ENCODE peak calls at places on chromosomes 2 and 18, in nine cellular contexts. G is suprapubic skin, C is testis, M is tibial nerve, B is ovary, E is HCT116, K is IMR-90, W is HepG2, Y is heart left ventricle. O is an unnamed sample.

GRCh38 chr2:128793414-128793813 is 474.7 kb upstream of the HS6ST1 start:
- DNase-seq in E (no peak), B (no peak), Y (no peak), G (no peak), M (no peak), K (no peak), C (no peak), W (no peak), O (no peak)

GRCh38 chr2:221675509-221675908 is 103.4 kb upstream of the EPHA4 start:
- DNase-seq in G (no peak), M (no peak), K (no peak), E (no peak), Y (no peak), C (no peak), W (no peak), B (no peak), O (no peak)

GRCh38 chr2:136056077-136056688 is 61.8 kb downstream of the CXCR4 start:
- DNase-seq in G (no peak), C (no peak), Y (no peak), B (no peak), W (no peak), E (no peak), K (no peak), M (no peak), O (no peak)

GRCh38 chr2:75415141-75415540 is 145.6 kb downstream of the EVA1A start:
- DNase-seq in W (no peak), B (no peak), G (no peak), C (no peak), Y (no peak), M (no peak), E (no peak), K (no peak), O (no peak)

GRCh38 chr2:201984333-201984732 is 49.3 kb upstream of the FZD7 start:
- DNase-seq in W (no peak), B (no peak), C (no peak), Y (no peak), E (no peak), M (no peak), G (no peak), K (no peak), O (no peak)

GRCh38 chr2:97766567-97766966 is 53.2 kb downstream of the ZAP70 start:
- DNase-seq in E (no peak), W (no peak), M (no peak), K (no peak), G (no peak), C (peak; percentile 67), B (no peak), Y (peak; percentile 56), O (no peak)

GRCh38 chr2:205700331-205701132 is 18.2 kb downstream of the NRP2 start:
- DNase-seq in G (no peak), C (peak; percentile 30), B (peak; percentile 57), Y (no peak), E (no peak), W (peak; percentile 89), M (no peak), K (peak; percentile 90), O (peak; percentile 28)

GRCh38 chr2:219527472-219527871 is 13.2 kb downstream of the ASIC4 start:
- DNase-seq in W (no peak), K (no peak), M (no peak), G (no peak), B (no peak), Y (no peak), C (no peak), E (no peak), O (no peak)

GRCh38 chr2:103445356-103445755 is 683.5 kb downstream of the TMEM182 start:
- DNase-seq in W (no peak), B (no peak), M (no peak), K (no peak), E (no peak), G (no peak), C (no peak), Y (no peak), O (no peak)

GRCh38 chr18:73660931-73661330 is 486.7 kb downstream of the FBXO15 start:
- DNase-seq in M (no peak), W (no peak), K (no peak), E (no peak), C (no peak), B (no peak), G (no peak), Y (no peak), O (no peak)

GRCh38 chr2:213219816-213220215 is 64.4 kb upstream of the SPAG16 start:
- DNase-seq in B (no peak), C (no peak), E (no peak), K (peak; percentile 23), Y (no peak), W (no peak), M (no peak), G (no peak), O (no peak)

GRCh38 chr2:156437272-156437671 is 1.1 kb downstream of the GPD2 start:
- DNase-seq in Y (no peak), E (no peak), M (peak; percentile 34), G (peak; percentile 78), W (no peak), C (no peak), B (no peak), K (peak; percentile 43), O (peak; percentile 30)

GRCh38 chr2:200486529-200486928 is 23.3 kb downstream of the KCTD18 start:
- DNase-seq in W (no peak), E (no peak), C (no peak), K (peak; percentile 51), M (no peak), G (no peak), Y (no peak), B (no peak), O (no peak)

DNA sequence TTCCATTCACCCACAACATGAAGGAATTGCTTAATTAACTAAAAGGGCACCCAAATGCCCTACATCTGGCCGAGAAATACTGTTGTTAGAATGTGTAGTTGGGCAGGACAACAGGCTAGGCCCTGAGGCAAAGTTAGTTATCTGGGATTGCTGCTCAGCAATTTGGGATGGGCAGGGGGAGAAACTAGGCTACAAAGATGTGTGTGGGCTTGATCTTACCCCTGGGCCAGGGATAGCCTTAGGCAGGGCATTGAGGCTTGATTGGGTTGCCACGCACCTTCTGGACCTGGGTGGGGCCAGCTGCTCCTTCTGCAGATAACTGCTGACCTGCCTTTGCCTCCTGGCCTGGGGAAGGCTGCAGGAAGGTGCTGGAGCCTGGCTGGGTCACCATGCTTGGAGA is 9.4 kb downstream of the IL18RAP start:
- DNase-seq in C (no peak), M (no peak), W (no peak), G (no peak), E (no peak), Y (no peak), K (no peak), B (no peak), O (no peak)
- H3K4me3 ChIP-seq in C (no peak overlapping the region), M (no peak overlapping the region), W (no peak overlapping the region), G (no peak overlapping the region), E (no peak overlapping the region), Y (no peak overlapping the region), K (no peak overlapping the region), B (no peak overlapping the region), O (no peak overlapping the region)

DNA sequence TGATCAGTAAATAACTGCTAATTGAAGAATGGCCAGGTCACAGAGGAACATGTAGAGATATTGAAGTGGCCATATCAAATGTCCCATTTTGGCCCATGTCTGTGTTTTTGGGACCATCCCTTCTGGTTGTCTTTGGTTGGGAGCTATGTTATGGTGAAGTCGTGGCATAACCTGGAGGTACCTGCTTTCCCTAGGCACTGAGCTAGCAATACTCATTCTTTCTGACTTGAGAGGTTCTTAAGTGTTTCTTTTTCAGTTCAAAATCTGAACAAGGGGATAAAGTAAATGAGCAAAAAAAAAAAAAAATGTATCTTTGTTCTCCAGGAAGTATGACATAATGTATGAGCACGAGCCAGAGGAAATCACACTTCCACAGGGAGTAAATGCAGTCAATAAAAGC is 125.2 kb downstream of the SPHKAP start:
- DNase-seq in G (no peak), W (no peak), Y (no peak), M (no peak), B (no peak), C (no peak), K (no peak), E (no peak), O (no peak)
- TF ChIP-seq POLR2A in G (no peak), W (no peak), Y (no peak), M (no peak), B (no peak), C (no peak), K (no peak), E (no peak), O (no peak)

DNA sequence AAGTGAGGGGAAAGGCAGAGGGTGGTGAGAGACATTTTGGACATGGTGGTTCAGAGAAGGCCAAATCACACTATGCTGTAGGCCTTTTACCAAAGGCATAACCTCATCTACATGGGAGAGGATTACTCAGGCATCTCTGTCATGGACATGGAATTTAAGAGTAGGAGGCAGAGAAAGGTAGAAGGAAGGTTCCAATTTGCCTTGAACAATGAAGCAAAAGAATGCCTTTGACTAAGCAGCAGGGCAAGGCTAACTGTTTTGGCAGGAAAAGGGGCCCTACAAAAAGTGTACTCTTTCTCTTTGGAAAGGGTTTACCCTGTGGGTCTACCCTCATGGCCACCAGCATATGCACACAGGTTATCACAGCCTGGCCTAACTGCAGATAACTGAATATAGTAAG is 45.6 kb upstream of the RNU4ATAC start:
- DNase-seq in G (no peak), C (no peak), M (no peak), Y (no peak), K (peak; percentile 84), E (no peak), W (no peak), B (no peak), O (no peak)
- H3K27me3 ChIP-seq in G (no peaks in the 10 kb centered on the region), C (no peaks in the 10 kb centered on the region), M (no peaks in the 10 kb centered on the region), Y (no peaks in the 10 kb centered on the region), K (no peaks in the 10 kb centered on the region), E (no peaks in the 10 kb centered on the region), W (no peaks in the 10 kb centered on the region), B (no peaks in the 10 kb centered on the region), O (no peaks in the 10 kb centered on the region)

GRCh38 chr2:54672587-54673456 is 50.6 kb upstream of the EML6 start:
- DNase-seq in E (no peak), W (no peak), C (no peak), G (no peak), K (no peak), Y (no peak), M (no peak), B (no peak), O (peak; percentile 28)

GRCh38 chr2:54675738-54676137 is 47.7 kb upstream of the EML6 start:
- DNase-seq in E (no peak), W (no peak), G (no peak), Y (peak; percentile 67), B (no peak), M (no peak), K (no peak), C (no peak), O (no peak)

GRCh38 chr2:54671875-54672586 is 51.4 kb upstream of the EML6 start:
- DNase-seq in M (no peak), C (no peak), G (no peak), K (peak; percentile 82), W (peak; percentile 70), Y (no peak), E (no peak), B (no peak), O (no peak)

GRCh38 chr2:54675281-54675680 is 48.2 kb upstream of the EML6 start:
- DNase-seq in K (no peak), E (no peak), W (no peak), Y (no peak), G (no peak), M (no peak), B (no peak), C (no peak), O (no peak)

GRCh38 chr2:54673501-54673998 is 49.9 kb upstream of the EML6 start:
- DNase-seq in M (peak; percentile 73), K (no peak), G (peak; percentile 93), C (peak; percentile 86), Y (peak; percentile 92), B (peak; percentile 89), W (no peak), E (no peak), O (peak; percentile 79)
- H3K4me3 ChIP-seq in M (peak overlapping the region; percentile 6), K (no peak overlapping the region), G (peak overlapping the region; percentile 28), C (peak overlapping the region; percentile 29), Y (peak overlapping the region; percentile 31), B (no peak overlapping the region), W (no peak overlapping the region), E (no peak overlapping the region), O (peak overlapping the region; percentile 18)

GRCh38 chr2:188974184-188974583 is at the start of gene COL3A1:
- DNase-seq in M (no peak), W (no peak), K (peak; percentile 80), B (peak; percentile 57), Y (peak; percentile 46), G (no peak), C (peak; percentile 52), E (no peak), O (peak; percentile 17)
- TF ChIP-seq POLR2A in M (peak; percentile 30), W (no peak), K (peak; percentile 69), B (peak; percentile 39), Y (no peak), G (peak; percentile 78), C (no peak), E (no peak), O (peak; percentile 65)